ENCODE peak calls at places on chromosome 16, in seven cellular contexts. One of them, this sample, is unnamed. For H3K4me1, the result is how much of the 10 kb centered on the place peaks cover.

GRCh38 chr16:59849716-59850115 is 1115.6 kb upstream of the GOT2 start:
- DNase-seq in MM.1S: no peak
- DNase-seq in PC-3: no peak
- DNase-seq in HCT116: no peak
- DNase-seq in GM23338: peak
- DNase-seq in hepatocyte: no peak
- DNase-seq in GM23248: no peak
- DNase-seq in this sample: peak

GRCh38 chr16:87780385-87780989 is 14.7 kb upstream of the KLHDC4 start:
- DNase-seq in MM.1S: peak
- DNase-seq in PC-3: no peak
- DNase-seq in HCT116: no peak
- DNase-seq in GM23338: no peak
- DNase-seq in hepatocyte: no peak
- DNase-seq in GM23248: peak
- DNase-seq in this sample: no peak

GRCh38 chr16:53282975-53283946 is 151.0 kb upstream of the RBL2 start:
- DNase-seq in MM.1S: peak
- DNase-seq in PC-3: peak
- DNase-seq in HCT116: peak
- DNase-seq in GM23338: peak
- DNase-seq in hepatocyte: peak
- DNase-seq in GM23248: peak
- DNase-seq in this sample: peak

GRCh38 chr16:51621610-51622009 is 470.5 kb upstream of the SALL1 start:
- DNase-seq in MM.1S: no peak
- DNase-seq in PC-3: no peak
- DNase-seq in HCT116: no peak
- DNase-seq in GM23338: no peak
- DNase-seq in hepatocyte: no peak
- DNase-seq in GM23248: peak
- DNase-seq in this sample: no peak

GRCh38 chr16:81940781-81941560 is 70.3 kb downstream of the SDR42E1 start:
- DNase-seq in MM.1S: no peak
- DNase-seq in PC-3: peak
- DNase-seq in HCT116: peak
- DNase-seq in GM23338: peak
- DNase-seq in hepatocyte: peak
- DNase-seq in GM23248: peak
- DNase-seq in this sample: peak

GRCh38 chr16:4307215-4308037 is 8.4 kb upstream of the GLIS2 start:
- DNase-seq in MM.1S: peak
- DNase-seq in PC-3: peak
- DNase-seq in HCT116: peak
- DNase-seq in GM23338: peak
- DNase-seq in hepatocyte: peak
- DNase-seq in GM23248: peak
- DNase-seq in this sample: peak

GRCh38 chr16:78976212-78976611 is 624.3 kb downstream of the MAF start:
- DNase-seq in MM.1S: no peak
- DNase-seq in PC-3: no peak
- DNase-seq in HCT116: no peak
- DNase-seq in GM23338: no peak
- DNase-seq in hepatocyte: no peak
- DNase-seq in GM23248: no peak
- DNase-seq in this sample: no peak

GRCh38 chr16:77211880-77212735 is 12.9 kb downstream of the SYCE1L start:
- DNase-seq in MM.1S: peak
- DNase-seq in PC-3: peak
- DNase-seq in HCT116: no peak
- DNase-seq in GM23338: peak
- DNase-seq in hepatocyte: peak
- DNase-seq in GM23248: peak
- DNase-seq in this sample: peak

GRCh38 chr16:11665071-11665491 is 3.2 kb upstream of the SNN start:
- DNase-seq in MM.1S: no peak
- DNase-seq in PC-3: no peak
- DNase-seq in HCT116: no peak
- DNase-seq in GM23338: peak
- DNase-seq in hepatocyte: no peak
- DNase-seq in GM23248: no peak
- DNase-seq in this sample: peak

GRCh38 chr16:57694556-57695377 is at the start of gene DRC7:
- DNase-seq in MM.1S: no peak
- DNase-seq in PC-3: peak
- DNase-seq in HCT116: peak
- DNase-seq in GM23338: peak
- DNase-seq in hepatocyte: peak
- DNase-seq in GM23248: peak
- DNase-seq in this sample: peak

GRCh38 chr16:5000573-5001001 is 33.1 kb downstream of the NAGPA start:
- DNase-seq in MM.1S: no peak
- DNase-seq in PC-3: no peak
- DNase-seq in HCT116: no peak
- DNase-seq in GM23338: no peak
- DNase-seq in hepatocyte: no peak
- DNase-seq in GM23248: no peak
- DNase-seq in this sample: no peak

GRCh38 chr16:27767081-27767480 is 217.1 kb downstream of the KATNIP start:
- DNase-seq in MM.1S: no peak
- DNase-seq in PC-3: no peak
- DNase-seq in HCT116: no peak
- DNase-seq in GM23338: no peak
- DNase-seq in hepatocyte: no peak
- DNase-seq in GM23248: no peak
- DNase-seq in this sample: no peak

GRCh38 chr16:49782405-49782804 is 73.5 kb downstream of the ZNF423 start:
- DNase-seq in MM.1S: no peak
- DNase-seq in PC-3: peak
- DNase-seq in HCT116: no peak
- DNase-seq in GM23338: no peak
- DNase-seq in hepatocyte: no peak
- DNase-seq in GM23248: no peak
- DNase-seq in this sample: no peak

GRCh38 chr16:35731341-35732040 is 2272.1 kb downstream of the TP53TG3F start:
- DNase-seq in MM.1S: no peak
- DNase-seq in PC-3: no peak
- DNase-seq in HCT116: no peak
- DNase-seq in GM23338: no peak
- DNase-seq in hepatocyte: no peak
- DNase-seq in GM23248: no peak
- DNase-seq in this sample: no peak

GRCh38 chr16:60755907-60756306 is 1280.3 kb downstream of the CDH8 start:
- DNase-seq in MM.1S: peak
- DNase-seq in PC-3: no peak
- DNase-seq in HCT116: no peak
- DNase-seq in GM23338: no peak
- DNase-seq in hepatocyte: no peak
- DNase-seq in GM23248: no peak
- DNase-seq in this sample: no peak

GRCh38 chr16:82329504-82330192 is 159.6 kb upstream of the MPHOSPH6 start:
- DNase-seq in MM.1S: no peak
- DNase-seq in PC-3: peak
- DNase-seq in HCT116: no peak
- DNase-seq in GM23338: peak
- DNase-seq in hepatocyte: peak
- DNase-seq in GM23248: no peak
- DNase-seq in this sample: peak

GRCh38 chr16:883340-883739 is 82.8 kb upstream of the GNG13 start:
- DNase-seq in MM.1S: no peak
- DNase-seq in PC-3: no peak
- DNase-seq in HCT116: no peak
- DNase-seq in GM23338: no peak
- DNase-seq in hepatocyte: no peak
- DNase-seq in GM23248: no peak
- DNase-seq in this sample: no peak

GRCh38 chr16:50699345-50700159 is 6.1 kb downstream of the NOD2 start:
- DNase-seq in MM.1S: no peak
- DNase-seq in PC-3: peak
- DNase-seq in HCT116: no peak
- DNase-seq in GM23338: no peak
- DNase-seq in hepatocyte: no peak
- DNase-seq in GM23248: peak
- DNase-seq in this sample: no peak

GRCh38 chr16:20906225-20906870 is 5.8 kb downstream of the LYRM1 start:
- DNase-seq in MM.1S: no peak
- DNase-seq in PC-3: peak
- DNase-seq in HCT116: no peak
- DNase-seq in GM23338: no peak
- DNase-seq in hepatocyte: no peak
- DNase-seq in GM23248: peak
- DNase-seq in this sample: no peak

GRCh38 chr16:20903889-20904506 is 3.4 kb downstream of the LYRM1 start:
- DNase-seq in MM.1S: no peak
- DNase-seq in PC-3: no peak
- DNase-seq in HCT116: no peak
- DNase-seq in GM23338: no peak
- DNase-seq in hepatocyte: no peak
- DNase-seq in GM23248: no peak
- DNase-seq in this sample: no peak

GRCh38 chr16:20905576-20905975 is 5.0 kb downstream of the LYRM1 start:
- DNase-seq in MM.1S: no peak
- DNase-seq in PC-3: no peak
- DNase-seq in HCT116: no peak
- DNase-seq in GM23338: no peak
- DNase-seq in hepatocyte: no peak
- DNase-seq in GM23248: peak
- DNase-seq in this sample: no peak

GRCh38 chr16:20903116-20903888 is 2.7 kb downstream of the LYRM1 start:
- DNase-seq in MM.1S: no peak
- DNase-seq in PC-3: no peak
- DNase-seq in HCT116: no peak
- DNase-seq in GM23338: no peak
- DNase-seq in hepatocyte: no peak
- DNase-seq in GM23248: no peak
- DNase-seq in this sample: no peak

GRCh38 chr16:20904507-20905079 is 4.0 kb downstream of the LYRM1 start:
- DNase-seq in MM.1S: peak
- DNase-seq in PC-3: peak
- DNase-seq in HCT116: peak
- DNase-seq in GM23338: no peak
- DNase-seq in hepatocyte: no peak
- DNase-seq in GM23248: peak
- DNase-seq in this sample: no peak
- H3K4me1 ChIP-seq in MM.1S: under half
- H3K4me1 ChIP-seq in PC-3: half or more
- H3K4me1 ChIP-seq in HCT116: half or more
- H3K4me1 ChIP-seq in GM23338: under half
- H3K4me1 ChIP-seq in hepatocyte: half or more
- H3K4me1 ChIP-seq in GM23248: half or more
- H3K4me1 ChIP-seq in this sample: under half

GRCh38 chr16:54934536-54935410 is 4.1 kb downstream of the IRX5 start:
- DNase-seq in MM.1S: no peak
- DNase-seq in PC-3: no peak
- DNase-seq in HCT116: no peak
- DNase-seq in GM23338: peak
- DNase-seq in hepatocyte: peak
- DNase-seq in GM23248: peak
- DNase-seq in this sample: peak
- TF ChIP-seq EZH2 in MM.1S: no peak
- TF ChIP-seq EZH2 in PC-3: peak
- TF ChIP-seq EZH2 in HCT116: no peak
- TF ChIP-seq EZH2 in GM23338: peak
- TF ChIP-seq EZH2 in hepatocyte: peak
- TF ChIP-seq EZH2 in GM23248: no peak
- TF ChIP-seq EZH2 in this sample: peak

DNA sequence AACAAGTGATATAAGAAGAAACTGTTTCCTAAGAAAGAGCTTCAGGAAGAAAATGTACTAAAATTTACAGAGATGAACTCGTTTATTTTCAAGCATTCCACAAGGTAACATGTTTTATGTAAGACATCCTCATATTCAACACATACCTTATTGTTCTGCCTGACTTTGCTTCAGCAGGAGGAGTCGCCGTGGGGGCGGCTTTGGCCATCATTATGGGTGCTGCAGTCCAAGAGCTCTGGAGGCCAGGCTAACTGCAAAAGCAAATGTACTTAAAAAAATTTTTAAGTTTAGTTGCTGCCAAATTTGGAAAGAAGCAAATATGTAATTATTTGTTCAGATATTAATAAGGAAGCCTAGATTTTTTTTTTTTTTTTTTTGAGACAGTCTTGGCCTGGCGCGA is 4.1 kb upstream of the SPG7 start:
- DNase-seq in MM.1S: no peak
- DNase-seq in PC-3: no peak
- DNase-seq in HCT116: no peak
- DNase-seq in GM23338: no peak
- DNase-seq in hepatocyte: no peak
- DNase-seq in GM23248: no peak
- DNase-seq in this sample: no peak
- TF ChIP-seq EZH2phosphoT487 in MM.1S: no peak
- TF ChIP-seq EZH2phosphoT487 in PC-3: no peak
- TF ChIP-seq EZH2phosphoT487 in HCT116: no peak
- TF ChIP-seq EZH2phosphoT487 in GM23338: no peak
- TF ChIP-seq EZH2phosphoT487 in hepatocyte: no peak
- TF ChIP-seq EZH2phosphoT487 in GM23248: no peak
- TF ChIP-seq EZH2phosphoT487 in this sample: no peak

GRCh38 chr16:70481929-70482536 is 27.6 kb downstream of the FCSK start:
- DNase-seq in MM.1S: no peak
- DNase-seq in PC-3: peak
- DNase-seq in HCT116: no peak
- DNase-seq in GM23338: no peak
- DNase-seq in hepatocyte: no peak
- DNase-seq in GM23248: peak
- DNase-seq in this sample: no peak

GRCh38 chr16:70478169-70478568 is 23.8 kb downstream of the FCSK start:
- DNase-seq in MM.1S: no peak
- DNase-seq in PC-3: no peak
- DNase-seq in HCT116: no peak
- DNase-seq in GM23338: no peak
- DNase-seq in hepatocyte: no peak
- DNase-seq in GM23248: no peak
- DNase-seq in this sample: no peak

GRCh38 chr16:70476272-70477020 is 22.1 kb downstream of the FCSK start:
- DNase-seq in MM.1S: peak
- DNase-seq in PC-3: peak
- DNase-seq in HCT116: peak
- DNase-seq in GM23338: no peak
- DNase-seq in hepatocyte: no peak
- DNase-seq in GM23248: peak
- DNase-seq in this sample: no peak

GRCh38 chr16:70480127-70481105 is 26.0 kb downstream of the FCSK start:
- DNase-seq in MM.1S: no peak
- DNase-seq in PC-3: no peak
- DNase-seq in HCT116: no peak
- DNase-seq in GM23338: no peak
- DNase-seq in hepatocyte: no peak
- DNase-seq in GM23248: no peak
- DNase-seq in this sample: no peak

DNA sequence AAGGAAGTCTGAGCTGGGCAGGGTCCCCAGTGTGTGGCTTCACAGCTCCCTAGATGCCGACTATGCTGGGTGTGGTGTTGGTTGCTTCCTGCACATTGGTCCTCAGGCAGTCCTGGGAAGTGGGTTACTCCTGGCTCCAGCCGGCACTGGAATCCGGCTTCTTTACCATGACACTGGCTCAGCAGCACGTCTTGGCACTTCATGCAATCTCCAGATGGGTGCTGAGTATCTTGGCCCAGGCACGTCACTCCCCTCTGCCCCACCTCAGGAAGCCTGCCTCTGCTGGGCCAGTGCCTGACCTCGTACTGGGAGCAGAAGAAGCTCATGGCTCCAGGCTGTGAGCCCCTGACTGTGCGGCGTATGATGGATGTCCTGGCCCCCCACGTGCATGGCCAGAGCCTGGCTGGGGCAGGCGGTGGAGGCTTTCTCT is 24.5 kb downstream of the FCSK start:
- DNase-seq in MM.1S: no peak
- DNase-seq in PC-3: no peak
- DNase-seq in HCT116: no peak
- DNase-seq in GM23338: peak
- DNase-seq in hepatocyte: no peak
- DNase-seq in GM23248: no peak
- DNase-seq in this sample: no peak
- H3K4me1 ChIP-seq in MM.1S: under half
- H3K4me1 ChIP-seq in PC-3: under half
- H3K4me1 ChIP-seq in HCT116: under half
- H3K4me1 ChIP-seq in GM23338: under half
- H3K4me1 ChIP-seq in hepatocyte: under half
- H3K4me1 ChIP-seq in GM23248: under half
- H3K4me1 ChIP-seq in this sample: under half